ENCODE peak calls at places on chromosomes 1 and 21, in ten cellular contexts. P, O, W, A, H, G, Y, T, E and X are unnamed samples.

GRCh38 chr1:55050283-55050682 is 10.9 kb downstream of the PCSK9 start:
- DNase-seq in H (no peak), P (no peak), A (peak), W (no peak), E (peak), T (peak), G (peak), O (peak), Y (no peak), X (peak)

GRCh38 chr1:212721388-212722247 is 22.0 kb upstream of the BATF3 start:
- DNase-seq in E (peak), T (no peak), P (no peak), A (peak), W (peak), H (no peak), O (no peak), Y (no peak), G (peak), X (peak)

GRCh38 chr1:66350001-66350547 is 183.9 kb upstream of the SGIP1 start:
- DNase-seq in W (no peak), Y (peak), P (no peak), T (no peak), O (peak), E (no peak), A (no peak), H (no peak), G (peak), X (peak)

GRCh38 chr21:16579538-16579937 is 849.8 kb downstream of the USP25 start:
- DNase-seq in O (no peak), A (peak), P (no peak), W (no peak), E (peak), T (no peak), H (no peak), G (peak), Y (no peak), X (peak)

GRCh38 chr1:87449348-87449963 is 120.8 kb downstream of the LMO4 start:
- DNase-seq in W (peak), P (no peak), H (no peak), Y (peak), E (peak), T (peak), O (peak), A (peak), G (peak), X (no peak)

GRCh38 chr1:186659946-186660472 is 20.2 kb downstream of the PTGS2 start:
- DNase-seq in Y (no peak), T (no peak), P (no peak), O (no peak), E (no peak), W (no peak), G (no peak), A (no peak), H (no peak), X (no peak)

GRCh38 chr1:94540440-94541174 is 952 bp downstream of the F3 start:
- DNase-seq in W (no peak), A (no peak), G (no peak), E (no peak), P (no peak), H (no peak), Y (no peak), T (no peak), O (no peak), X (no peak)

GRCh38 chr1:176802316-176802715 is 339.3 kb downstream of the PAPPA2 start:
- DNase-seq in P (no peak), H (no peak), E (no peak), G (no peak), W (no peak), Y (no peak), A (no peak), T (no peak), O (no peak), X (no peak)

GRCh38 chr1:22105611-22106207 is 37.2 kb downstream of the WNT4 start:
- DNase-seq in Y (no peak), A (peak), T (no peak), E (peak), P (no peak), H (no peak), W (peak), O (peak), G (peak), X (peak)

GRCh38 chr1:21909787-21910503 is 27.2 kb downstream of the HSPG2 start:
- DNase-seq in O (peak), P (no peak), H (no peak), T (peak), G (peak), Y (peak), E (peak), A (peak), W (peak), X (peak)

GRCh38 chr1:229374485-229374884 is 31.6 kb upstream of the CCSAP start:
- DNase-seq in W (no peak), A (no peak), E (no peak), Y (no peak), P (no peak), G (no peak), O (no peak), T (peak), H (no peak), X (no peak)

GRCh38 chr1:229378586-229379442 is 36.0 kb upstream of the CCSAP start:
- DNase-seq in P (peak), H (no peak), G (peak), A (peak), Y (no peak), W (no peak), T (peak), O (no peak), E (no peak), X (no peak)

GRCh38 chr1:229376521-229376920 is 33.7 kb upstream of the CCSAP start:
- DNase-seq in O (no peak), G (no peak), E (no peak), W (no peak), T (peak), Y (no peak), A (no peak), H (no peak), P (no peak), X (no peak)

GRCh38 chr1:229379901-229380300 is 37.1 kb upstream of the CCSAP start:
- DNase-seq in A (peak), W (no peak), O (no peak), E (no peak), T (peak), H (no peak), P (peak), G (no peak), Y (no peak), X (no peak)

DNA sequence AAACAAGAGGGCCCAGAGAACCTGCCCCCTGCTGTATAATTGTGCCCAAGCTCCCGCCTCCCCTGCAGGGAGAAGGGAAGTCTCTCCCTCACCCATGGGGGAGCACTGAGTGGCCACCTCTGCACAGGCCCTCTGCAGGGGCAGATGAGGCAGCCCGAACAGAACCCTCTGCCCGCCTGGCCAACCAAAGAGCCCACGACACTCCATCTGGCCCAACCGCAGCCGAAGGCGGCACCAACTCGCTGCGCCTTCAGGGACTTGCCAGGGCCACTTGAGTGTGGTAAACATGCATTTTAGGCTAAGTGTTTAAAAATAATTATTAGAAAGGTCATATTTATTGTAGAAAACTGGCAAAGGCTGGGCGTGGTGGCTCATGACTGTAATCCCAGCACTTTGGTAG is 34.6 kb upstream of the CCSAP start:
- DNase-seq in T (peak), O (no peak), A (no peak), H (no peak), P (no peak), W (no peak), Y (no peak), G (no peak), E (no peak), X (no peak)
- TF ChIP-seq CTCF in T (no peak), O (no peak), A (no peak), H (no peak), P (no peak), W (no peak), Y (no peak), G (no peak), E (no peak), X (no peak)

GRCh38 chr1:151501474-151501873 is 9.7 kb upstream of the CGN start:
- DNase-seq in P (no peak), E (no peak), W (no peak), Y (no peak), G (no peak), O (no peak), A (no peak), T (no peak), H (no peak), X (no peak)
- TF ChIP-seq CTCF in P (peak), E (no peak), W (peak), Y (peak), G (peak), O (no peak), A (peak), T (no peak), H (peak), X (peak)

GRCh38 chr1:236753554-236753953 is 41.5 kb upstream of the MTR start:
- DNase-seq in A (peak), P (peak), G (peak), W (peak), E (peak), O (peak), H (peak), T (no peak), Y (no peak), X (peak)

GRCh38 chr1:236750928-236751327 is 44.2 kb upstream of the MTR start:
- DNase-seq in E (no peak), P (no peak), Y (no peak), H (no peak), G (no peak), W (no peak), T (no peak), O (no peak), A (no peak), X (no peak)

GRCh38 chr1:236753964-236754363 is 41.1 kb upstream of the MTR start:
- DNase-seq in A (no peak), O (no peak), E (no peak), P (no peak), H (no peak), T (no peak), W (no peak), G (no peak), Y (peak), X (no peak)

GRCh38 chr1:236751385-236751784 is 43.7 kb upstream of the MTR start:
- DNase-seq in O (peak), H (no peak), W (no peak), G (no peak), Y (no peak), T (no peak), E (no peak), P (no peak), A (no peak), X (no peak)

GRCh38 chr1:236751935-236752334 is 43.2 kb upstream of the MTR start:
- DNase-seq in O (no peak), H (no peak), E (no peak), A (no peak), Y (no peak), W (no peak), P (no peak), T (no peak), G (no peak), X (no peak)
- TF ChIP-seq CTCF in O (no peak), H (no peak), E (no peak), A (no peak), Y (no peak), W (no peak), P (no peak), T (no peak), G (no peak), X (no peak)

GRCh38 chr21:25788677-25789076 is 53.9 kb downstream of the GABPA start:
- DNase-seq in Y (no peak), T (no peak), G (no peak), H (no peak), W (no peak), A (no peak), E (no peak), O (no peak), P (no peak), X (no peak)

GRCh38 chr21:25791321-25791720 is 56.5 kb downstream of the GABPA start:
- DNase-seq in W (no peak), Y (no peak), A (no peak), P (no peak), E (no peak), T (no peak), H (no peak), G (peak), O (no peak), X (no peak)

GRCh38 chr21:25790122-25790951 is 55.6 kb downstream of the GABPA start:
- DNase-seq in O (peak), T (no peak), G (peak), Y (no peak), H (no peak), E (peak), W (peak), P (no peak), A (peak), X (peak)
- TF ChIP-seq CTCF in O (peak), T (no peak), G (peak), Y (peak), H (no peak), E (peak), W (peak), P (peak), A (peak), X (peak)

GRCh38 chr1:51569284-51570062 is 47.4 kb upstream of the OSBPL9 start:
- DNase-seq in T (no peak), E (peak), A (peak), P (peak), H (no peak), Y (no peak), G (peak), W (peak), O (peak), X (peak)
- TF ChIP-seq CTCF in T (no peak), E (peak), A (peak), P (no peak), H (no peak), Y (no peak), G (peak), W (no peak), O (no peak), X (peak)

GRCh38 chr1:53238197-53239155 is at the start of gene MAGOH:
- DNase-seq in P (peak), A (peak), G (peak), T (peak), H (peak), W (peak), O (peak), E (peak), Y (peak), X (peak)
- TF ChIP-seq CTCF in P (no peak), A (no peak), G (no peak), T (no peak), H (no peak), W (no peak), O (no peak), E (no peak), Y (no peak), X (no peak)

DNA sequence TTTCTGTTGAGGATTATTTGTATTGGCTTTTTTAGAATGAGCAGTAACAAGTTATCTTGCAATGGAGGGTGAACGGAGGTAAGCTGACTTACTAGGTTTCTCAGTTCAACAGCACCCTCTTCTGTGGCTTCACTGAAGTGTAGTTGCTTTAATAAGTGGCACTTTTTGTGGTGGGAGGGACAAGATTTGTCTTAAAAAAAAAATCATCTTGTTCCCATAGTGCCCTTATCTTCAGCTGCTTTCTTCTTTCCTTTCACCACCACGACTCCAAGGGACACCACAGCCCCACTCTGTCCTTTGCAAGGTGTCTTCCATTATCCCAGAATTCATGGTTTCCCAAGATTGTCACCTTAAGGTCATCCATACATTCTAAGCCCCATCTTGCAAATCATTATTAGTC is 92.9 kb downstream of the PIGK start:
- DNase-seq in H (no peak), G (peak), A (peak), Y (no peak), P (peak), O (peak), E (peak), W (peak), T (no peak), X (peak)
- TF ChIP-seq CTCF in H (peak), G (peak), A (peak), Y (peak), P (peak), O (peak), E (peak), W (peak), T (peak), X (peak)

GRCh38 chr21:45472445-45473365 is 67.7 kb downstream of the COL18A1 start:
- DNase-seq in E (no peak), W (no peak), Y (no peak), P (no peak), G (no peak), O (no peak), A (no peak), T (no peak), H (no peak), X (no peak)
- TF ChIP-seq CTCF in E (no peak), W (no peak), Y (no peak), P (no peak), G (no peak), O (no peak), A (no peak), T (no peak), H (no peak), X (no peak)

GRCh38 chr1:108896160-108897150 is 19.7 kb downstream of the GPSM2 start:
- DNase-seq in A (peak), T (no peak), H (no peak), Y (no peak), O (peak), E (peak), P (no peak), G (peak), W (no peak), X (peak)

GRCh38 chr1:108901106-108901505 is 24.3 kb downstream of the GPSM2 start:
- DNase-seq in Y (no peak), W (peak), A (no peak), E (no peak), G (no peak), T (no peak), O (no peak), P (no peak), H (no peak), X (no peak)

GRCh38 chr1:108892356-108893140 is 15.8 kb downstream of the GPSM2 start:
- DNase-seq in G (peak), T (no peak), O (no peak), H (no peak), P (no peak), E (no peak), A (peak), W (peak), Y (no peak), X (no peak)

GRCh38 chr1:108893141-108893530 is 16.4 kb downstream of the GPSM2 start:
- DNase-seq in E (no peak), H (no peak), O (no peak), W (peak), P (no peak), Y (no peak), A (peak), T (no peak), G (no peak), X (no peak)

GRCh38 chr1:108897865-108898720 is 21.3 kb downstream of the GPSM2 start:
- DNase-seq in A (peak), W (peak), P (peak), G (peak), T (no peak), E (peak), Y (peak), H (no peak), O (peak), X (peak)
- TF ChIP-seq CTCF in A (peak), W (peak), P (peak), G (peak), T (peak), E (peak), Y (peak), H (peak), O (peak), X (peak)

GRCh38 chr1:164949758-164950452 is 390.9 kb downstream of the PBX1 start:
- DNase-seq in E (no peak), O (no peak), W (no peak), T (no peak), Y (no peak), H (no peak), A (no peak), G (no peak), P (no peak), X (no peak)
- TF ChIP-seq CTCF in E (no peak), O (no peak), W (no peak), T (no peak), Y (no peak), H (peak), A (no peak), G (no peak), P (no peak), X (no peak)